ENCODE peak calls at places on chromosomes 13 and 19, in nine cellular contexts. P is IMR-90, I is B cell, K is NCI-H446 treated with DMSO at 0.1 percent for 48 hours, R is GM12865, O is naive B cell, F is AML-193, C is nephron progenitor cell, Y is NCI-H1105. Q is an unnamed sample.
A peak's percentile ranks its signal among the peaks of the same experiment; 100 is the strongest.

GRCh38 chr13:49530452-49530851 is 34.7 kb downstream of the PHF11 start:
- DNase-seq in P (no peak), I (no peak), K (no peak), R (peak; percentile 72), O (peak; percentile 57), F (no peak), C (no peak), Y (no peak), Q (peak; percentile 31)

GRCh38 chr19:45222724-45223123 is 22.5 kb downstream of the EXOC3L2 start:
- DNase-seq in P (no peak), I (no peak), K (no peak), R (no peak), O (no peak), F (no peak), C (no peak), Y (no peak), Q (no peak)

GRCh38 chr13:111210488-111210887 is 95.4 kb downstream of the ARHGEF7 start:
- DNase-seq in P (peak; percentile 91), I (no peak), K (no peak), R (no peak), O (no peak), F (no peak), C (no peak), Y (no peak), Q (peak; percentile 84)

GRCh38 chr13:44404261-44405139 is 30.9 kb downstream of the SERP2 start:
- DNase-seq in P (no peak), I (no peak), K (no peak), R (no peak), O (no peak), F (no peak), C (peak; percentile 38), Y (no peak), Q (no peak)

GRCh38 chr13:66048888-66049287 is 1181.2 kb downstream of the PCDH9 start:
- DNase-seq in P (peak; percentile 27), I (no peak), K (no peak), R (no peak), O (no peak), F (no peak), C (no peak), Y (no peak), Q (peak; percentile 43)

GRCh38 chr19:14146789-14147216 is 10.4 kb upstream of the ASF1B start:
- DNase-seq in P (peak; percentile 84), I (no peak), K (no peak), R (no peak), O (no peak), F (no peak), C (no peak), Y (no peak), Q (peak; percentile 59)

GRCh38 chr13:98445340-98446233 is 131.3 kb downstream of the STK24 start:
- DNase-seq in P (peak; percentile 41), I (peak; percentile 92), K (no peak), R (peak; percentile 78), O (peak; percentile 70), F (peak; percentile 44), C (peak; percentile 82), Y (no peak), Q (no peak)

GRCh38 chr19:44003461-44004134 is 841 bp downstream of the ZNF230 start:
- DNase-seq in P (no peak), I (no peak), K (no peak), R (peak; percentile 30), O (no peak), F (peak; percentile 34), C (peak; percentile 4), Y (no peak), Q (peak; percentile 69)

GRCh38 chr13:101289764-101290163 is 126.5 kb downstream of the NALCN start:
- DNase-seq in P (peak; percentile 75), I (no peak), K (no peak), R (peak; percentile 13), O (no peak), F (no peak), C (peak; percentile 80), Y (peak; percentile 83), Q (peak; percentile 35)

Q was measured in renal cortical epithelial cell.